ENCODE peak calls at places on chromosomes 1 and 21, in eight cellular contexts. E, R, V, A, B, L, X and G are unnamed samples.

GRCh38 chr1:168893359-168893791 is 164.4 kb upstream of the DPT start:
- DNase-seq in E (peak), R (peak), V (no peak), A (peak), B (peak), L (no peak), X (no peak), G (no peak)

GRCh38 chr1:89607156-89607555 is 25.8 kb upstream of the LRRC8C start:
- DNase-seq in E (no peak), R (no peak), V (no peak), A (no peak), B (no peak), L (no peak), X (no peak), G (no peak)

GRCh38 chr1:48677306-48678287 is 99.1 kb downstream of the BEND5 start:
- DNase-seq in E (peak), R (peak), V (peak), A (peak), B (peak), L (peak), X (peak), G (peak)

GRCh38 chr1:207251066-207251465 is 70.4 kb upstream of the CD55 start:
- DNase-seq in E (peak), R (no peak), V (no peak), A (no peak), B (no peak), L (no peak), X (no peak), G (no peak)

GRCh38 chr21:45363921-45364463 is 41.0 kb upstream of the COL18A1 start:
- DNase-seq in E (peak), R (peak), V (peak), A (peak), B (peak), L (peak), X (no peak), G (peak)

GRCh38 chr1:155085504-155086181 is 7.0 kb downstream of the EFNA3 start:
- DNase-seq in E (peak), R (peak), V (no peak), A (peak), B (peak), L (peak), X (peak), G (peak)

GRCh38 chr1:44786138-44786840 is 1.7 kb downstream of the BEST4 start:
- DNase-seq in E (peak), R (peak), V (peak), A (no peak), B (peak), L (peak), X (peak), G (peak)

GRCh38 chr1:10229903-10230302 is 19.5 kb downstream of the KIF1B start:
- DNase-seq in E (no peak), R (no peak), V (no peak), A (no peak), B (no peak), L (no peak), X (no peak), G (no peak)

GRCh38 chr1:16183157-16183556 is 27.3 kb upstream of the EPHA2 start:
- DNase-seq in E (peak), R (no peak), V (no peak), A (peak), B (no peak), L (no peak), X (no peak), G (no peak)

GRCh38 chr1:208068441-208068840 is 157.5 kb upstream of the CD34 start:
- DNase-seq in E (no peak), R (no peak), V (no peak), A (no peak), B (no peak), L (no peak), X (no peak), G (no peak)

GRCh38 chr1:152148991-152149390 is 10.0 kb downstream of the RPTN start:
- DNase-seq in E (no peak), R (no peak), V (no peak), A (no peak), B (no peak), L (no peak), X (no peak), G (no peak)

GRCh38 chr1:21926814-21927530 is 10.1 kb downstream of the HSPG2 start:
- DNase-seq in E (peak), R (peak), V (no peak), A (peak), B (no peak), L (no peak), X (no peak), G (no peak)

GRCh38 chr1:169999357-169999756 is 75.1 kb downstream of the KIFAP3 start:
- DNase-seq in E (peak), R (no peak), V (no peak), A (peak), B (no peak), L (no peak), X (no peak), G (no peak)

GRCh38 chr21:44508711-44509445 is 31.1 kb downstream of the KRTAP10-1 start:
- DNase-seq in E (no peak), R (no peak), V (no peak), A (no peak), B (no peak), L (no peak), X (no peak), G (no peak)

GRCh38 chr1:70902211-70902610 is 145.4 kb downstream of the PTGER3 start:
- DNase-seq in E (no peak), R (no peak), V (no peak), A (no peak), B (peak), L (no peak), X (no peak), G (no peak)

GRCh38 chr1:38285807-38286530 is 239.4 kb upstream of the POU3F1 start:
- DNase-seq in E (no peak), R (no peak), V (no peak), A (no peak), B (no peak), L (no peak), X (no peak), G (no peak)

GRCh38 chr1:231691618-231692259 is 65.1 kb downstream of the DISC1 start:
- DNase-seq in E (peak), R (no peak), V (peak), A (peak), B (no peak), L (no peak), X (peak), G (no peak)

GRCh38 chr1:156627313-156627880 is 8.2 kb downstream of the HAPLN2 start:
- DNase-seq in E (peak), R (no peak), V (peak), A (peak), B (peak), L (peak), X (no peak), G (no peak)

GRCh38 chr21:41965045-41965444 is 11.2 kb upstream of the C2CD2 start:
- DNase-seq in E (no peak), R (no peak), V (no peak), A (peak), B (no peak), L (no peak), X (no peak), G (peak)

GRCh38 chr21:38363684-38364083 is 106.9 kb downstream of the KCNJ15 start:
- DNase-seq in E (no peak), R (no peak), V (no peak), A (no peak), B (no peak), L (no peak), X (no peak), G (no peak)

GRCh38 chr1:6419803-6420593 is at the start of gene HES2:
- DNase-seq in E (no peak), R (no peak), V (no peak), A (no peak), B (no peak), L (peak), X (no peak), G (peak)

GRCh38 chr1:64471218-64471719 is 1.3 kb downstream of the CACHD1 start:
- DNase-seq in E (peak), R (peak), V (no peak), A (no peak), B (peak), L (peak), X (peak), G (peak)

GRCh38 chr1:60990719-60991100 is 91.7 kb upstream of the NFIA start:
- DNase-seq in E (no peak), R (no peak), V (no peak), A (no peak), B (no peak), L (no peak), X (no peak), G (no peak)

GRCh38 chr21:45416619-45417018 is 11.7 kb downstream of the COL18A1 start:
- DNase-seq in E (no peak), R (no peak), V (no peak), A (no peak), B (peak), L (no peak), X (no peak), G (no peak)

GRCh38 chr1:103333141-103333540 is 192.4 kb upstream of the RNPC3 start:
- DNase-seq in E (no peak), R (no peak), V (no peak), A (no peak), B (no peak), L (no peak), X (no peak), G (no peak)

GRCh38 chr1:12448746-12449177 is 169.2 kb downstream of the DHRS3 start:
- DNase-seq in E (peak), R (no peak), V (no peak), A (peak), B (no peak), L (no peak), X (no peak), G (no peak)

GRCh38 chr21:27519357-27519756 is 552.5 kb upstream of the ADAMTS5 start:
- DNase-seq in E (peak), R (no peak), V (no peak), A (no peak), B (no peak), L (no peak), X (no peak), G (no peak)

GRCh38 chr1:194830387-194830786 is 1644.0 kb upstream of the B3GALT2 start:
- DNase-seq in E (no peak), R (no peak), V (no peak), A (no peak), B (no peak), L (no peak), X (no peak), G (no peak)

GRCh38 chr1:236800002-236800620 is 5.0 kb downstream of the MTR start:
- DNase-seq in E (peak), R (no peak), V (no peak), A (no peak), B (no peak), L (no peak), X (no peak), G (no peak)

GRCh38 chr1:77585610-77586314 is 96.7 kb downstream of the ZZZ3 start:
- DNase-seq in E (no peak), R (no peak), V (no peak), A (no peak), B (no peak), L (no peak), X (no peak), G (no peak)

GRCh38 chr1:209755926-209756607 is at the start of gene TRAF3IP3:
- DNase-seq in E (no peak), R (no peak), V (no peak), A (no peak), B (no peak), L (peak), X (peak), G (peak)

GRCh38 chr1:111745670-111746613 is 6.7 kb upstream of the INKA2 start:
- DNase-seq in E (no peak), R (no peak), V (no peak), A (no peak), B (no peak), L (no peak), X (no peak), G (no peak)

GRCh38 chr1:62875676-62876075 is 91.7 kb downstream of the ATG4C start:
- DNase-seq in E (peak), R (no peak), V (no peak), A (no peak), B (no peak), L (no peak), X (no peak), G (no peak)

GRCh38 chr1:71980543-71980942 is 301.8 kb downstream of the NEGR1 start:
- DNase-seq in E (no peak), R (no peak), V (no peak), A (no peak), B (no peak), L (no peak), X (no peak), G (no peak)

DNA sequence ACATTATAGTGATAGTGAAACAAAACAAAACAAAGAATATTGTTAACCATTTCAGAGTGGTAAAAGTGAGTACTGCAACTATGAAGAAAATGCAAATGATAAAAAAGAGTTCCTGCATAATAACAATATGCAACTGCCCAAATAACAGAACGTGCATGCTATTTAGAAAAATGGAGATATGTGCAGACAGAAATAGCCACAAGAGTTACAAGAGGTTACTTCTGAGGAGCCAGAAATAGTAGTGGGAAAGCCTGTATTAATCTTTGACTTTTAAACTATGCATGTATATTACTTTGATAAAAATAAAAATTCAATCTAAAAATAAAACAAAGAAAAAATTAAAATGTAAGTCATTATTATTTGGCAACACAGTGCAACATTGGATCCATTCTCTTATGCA is 302.4 kb downstream of the NEGR1 start:
- DNase-seq in E (no peak), R (no peak), V (no peak), A (no peak), B (no peak), L (no peak), X (no peak), G (no peak)
- H3K4me3 ChIP-seq in E (no peak), R (no peak), V (no peak), A (no peak), B (no peak), L (no peak), X (no peak), G (no peak)

GRCh38 chr1:244448279-244449036 is 3.3 kb downstream of the ADSS2 start:
- DNase-seq in E (no peak), R (no peak), V (no peak), A (no peak), B (no peak), L (no peak), X (no peak), G (no peak)

GRCh38 chr1:244447024-244447423 is 4.7 kb downstream of the ADSS2 start:
- DNase-seq in E (no peak), R (no peak), V (no peak), A (no peak), B (no peak), L (no peak), X (no peak), G (no peak)

GRCh38 chr1:244445320-244446181 is 6.2 kb downstream of the ADSS2 start:
- DNase-seq in E (no peak), R (no peak), V (no peak), A (no peak), B (no peak), L (no peak), X (no peak), G (no peak)

GRCh38 chr1:244449936-244450508 is 1.7 kb downstream of the ADSS2 start:
- DNase-seq in E (no peak), R (no peak), V (no peak), A (no peak), B (no peak), L (no peak), X (no peak), G (no peak)

DNA sequence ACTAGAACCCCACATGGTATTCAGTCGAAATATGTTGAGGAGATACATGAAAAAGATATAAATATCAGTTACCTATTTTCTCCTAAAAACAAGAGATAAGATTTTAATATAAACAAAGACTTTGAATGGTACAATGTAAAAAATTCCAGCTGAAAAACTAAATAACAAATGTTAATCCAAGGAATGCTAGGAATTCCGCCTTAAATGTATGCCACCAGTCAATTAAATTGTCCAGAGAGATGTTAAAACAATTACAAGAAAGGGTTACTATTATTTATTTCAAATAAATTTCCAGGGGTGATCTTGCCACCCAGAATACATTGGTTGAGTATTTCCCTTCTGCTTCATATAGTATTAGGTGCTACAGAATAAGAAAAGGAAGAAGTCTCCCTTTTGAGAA is 4.2 kb downstream of the ADSS2 start:
- DNase-seq in E (no peak), R (no peak), V (no peak), A (no peak), B (no peak), L (no peak), X (no peak), G (no peak)
- TF ChIP-seq CTCF in E (no peak), R (no peak), V (no peak), A (no peak), B (no peak), L (no peak), X (no peak), G (no peak)

GRCh38 chr1:225657462-225657989 is 4.6 kb upstream of the ENAH start:
- DNase-seq in E (peak), R (no peak), V (no peak), A (no peak), B (no peak), L (no peak), X (no peak), G (no peak)
- H3K4me3 ChIP-seq in E (no peak), R (no peak), V (no peak), A (no peak), B (no peak), L (no peak), X (no peak), G (no peak)

GRCh38 chr1:235586992-235587391 is 62.6 kb downstream of the GNG4 start:
- DNase-seq in E (no peak), R (no peak), V (no peak), A (no peak), B (no peak), L (no peak), X (no peak), G (no peak)

GRCh38 chr1:235588916-235589515 is 60.6 kb downstream of the GNG4 start:
- DNase-seq in E (peak), R (no peak), V (no peak), A (no peak), B (no peak), L (no peak), X (peak), G (no peak)

GRCh38 chr1:235584973-235585372 is 64.6 kb downstream of the GNG4 start:
- DNase-seq in E (no peak), R (no peak), V (no peak), A (no peak), B (no peak), L (no peak), X (no peak), G (no peak)

GRCh38 chr1:235588156-235588555 is 61.4 kb downstream of the GNG4 start:
- DNase-seq in E (no peak), R (no peak), V (no peak), A (no peak), B (no peak), L (no peak), X (no peak), G (no peak)

GRCh38 chr1:235586413-235586812 is 63.2 kb downstream of the GNG4 start:
- DNase-seq in E (no peak), R (no peak), V (no peak), A (no peak), B (no peak), L (no peak), X (no peak), G (no peak)
- TF ChIP-seq CTCF in E (no peak), R (no peak), V (no peak), A (no peak), B (no peak), L (no peak), X (no peak), G (no peak)

GRCh38 chr1:246647113-246647512 is 77.1 kb upstream of the SCCPDH start:
- DNase-seq in E (peak), R (peak), V (no peak), A (peak), B (no peak), L (no peak), X (no peak), G (peak)
- H3K4me3 ChIP-seq in E (no peak), R (peak), V (no peak), A (no peak), B (no peak), L (no peak), X (no peak), G (no peak)

GRCh38 chr1:52748119-52748518 is 21.9 kb downstream of the ZYG11B start:
- DNase-seq in E (peak), R (no peak), V (no peak), A (no peak), B (no peak), L (no peak), X (no peak), G (no peak)
- TF ChIP-seq CTCF in E (no peak), R (peak), V (peak), A (peak), B (no peak), L (no peak), X (no peak), G (no peak)

GRCh38 chr1:203126151-203126865 is 1.2 kb upstream of the ADORA1 start:
- DNase-seq in E (peak), R (no peak), V (peak), A (no peak), B (no peak), L (no peak), X (no peak), G (no peak)
- H3K4me3 ChIP-seq in E (no peak), R (no peak), V (peak), A (no peak), B (no peak), L (no peak), X (no peak), G (no peak)